ENCODE peak calls at places on chromosomes 3 and 15, in seven cellular contexts. S, N, G, P, O, V and T are unnamed samples.

GRCh38 chr15:32716960-32717289 is 879 bp upstream of the GREM1 start:
- DNase-seq in O (no peak), V (no peak), N (no peak), P (no peak), G (peak), S (no peak), T (no peak)

GRCh38 chr3:162295323-162295983 is 798.8 kb downstream of the OTOL1 start:
- DNase-seq in G (no peak), O (no peak), N (peak), V (peak), S (peak), P (peak), T (no peak)

GRCh38 chr15:70493787-70494514 is 269.4 kb downstream of the UACA start:
- DNase-seq in S (no peak), O (no peak), N (peak), V (peak), P (no peak), G (no peak), T (no peak)

GRCh38 chr3:102400766-102401165 is 34.0 kb upstream of the ZPLD1 start:
- DNase-seq in O (no peak), G (no peak), P (no peak), S (no peak), V (peak), N (peak), T (no peak)

GRCh38 chr3:14761121-14761672 is 57.6 kb upstream of the FGD5 start:
- DNase-seq in V (no peak), G (no peak), S (no peak), O (peak), N (no peak), P (peak), T (no peak)

GRCh38 chr3:152204218-152204617 is 64.5 kb upstream of the MBNL1 start:
- DNase-seq in P (no peak), G (no peak), V (no peak), S (no peak), N (no peak), O (no peak), T (no peak)

GRCh38 chr3:142027295-142027694 is 122.0 kb downstream of the TFDP2 start:
- DNase-seq in S (no peak), N (no peak), V (peak), O (no peak), G (no peak), P (peak), T (no peak)

GRCh38 chr3:188664795-188665194 is 507.0 kb upstream of the TPRG1 start:
- DNase-seq in V (no peak), O (no peak), G (no peak), P (peak), S (peak), N (no peak), T (no peak)

DNA sequence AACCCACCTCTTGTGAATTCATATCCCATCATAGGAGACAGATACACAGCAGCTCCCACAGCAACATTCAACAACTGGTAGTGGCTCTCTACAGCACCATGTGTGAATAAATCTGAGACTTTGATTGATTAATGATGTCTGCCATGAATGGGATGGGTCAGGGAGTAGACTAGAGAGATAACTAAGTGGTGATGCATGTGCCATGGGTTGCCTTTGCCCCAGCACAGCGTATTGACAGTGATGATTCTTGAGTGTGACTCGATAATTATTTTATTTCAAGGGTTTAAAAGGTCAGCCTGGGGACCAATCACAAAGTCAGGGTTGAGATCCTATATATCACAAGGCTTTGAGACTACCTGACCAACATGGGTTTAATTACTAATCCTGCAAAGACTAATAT is 295.9 kb downstream of the PTPRG start:
- DNase-seq in S (no peak), V (no peak), N (no peak), O (no peak), P (no peak), G (no peak), T (no peak)
- H4K8ac ChIP-seq in S (no peak), V (no peak), N (no peak), O (no peak), P (no peak), G (no peak), T (no peak)

DNA sequence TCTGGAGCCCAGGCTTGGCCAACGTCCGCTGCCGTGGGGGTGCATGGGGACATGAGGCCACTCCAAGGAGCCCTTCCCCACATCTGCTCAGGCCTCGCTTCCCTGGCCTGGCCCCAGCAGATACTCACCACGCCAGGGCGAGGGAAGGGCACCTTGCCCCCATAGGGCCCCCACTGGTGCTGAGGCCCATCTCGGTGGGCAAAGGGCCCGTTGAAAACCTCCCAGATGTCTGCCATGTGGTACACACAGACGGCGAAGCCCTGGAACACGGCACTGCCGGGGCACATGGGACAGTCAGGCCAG is 4.7 kb downstream of the SEMA3G start:
- DNase-seq in S (no peak), P (no peak), O (no peak), N (no peak), G (no peak), V (no peak), T (no peak)
- H3K4ac ChIP-seq in S (no peak), P (no peak), O (no peak), N (no peak), G (no peak), V (no peak), T (no peak)

DNA sequence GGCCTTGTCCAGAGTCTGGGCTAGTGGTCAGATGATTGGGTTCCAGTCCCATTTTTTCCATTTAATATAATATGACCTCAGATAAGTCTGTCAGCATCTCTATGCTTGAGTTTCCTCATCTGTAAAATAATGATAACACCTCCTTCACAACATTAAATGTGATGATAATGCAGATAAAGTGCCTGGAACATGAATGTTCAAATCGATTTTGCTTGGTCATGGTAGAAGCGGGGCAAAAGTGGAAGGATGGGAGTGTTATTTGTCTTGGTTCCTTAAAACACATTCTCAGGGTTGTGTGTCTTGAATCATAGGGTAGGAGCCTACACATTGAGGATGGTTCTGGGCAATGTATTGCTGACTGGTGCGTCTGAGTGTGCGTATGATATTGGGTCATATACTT is 16.9 kb downstream of the ARIH2 start:
- DNase-seq in P (no peak), G (no peak), V (no peak), N (no peak), O (no peak), S (no peak), T (no peak)
- H4K8ac ChIP-seq in P (no peak), G (no peak), V (no peak), N (no peak), O (peak), S (no peak), T (no peak)

DNA sequence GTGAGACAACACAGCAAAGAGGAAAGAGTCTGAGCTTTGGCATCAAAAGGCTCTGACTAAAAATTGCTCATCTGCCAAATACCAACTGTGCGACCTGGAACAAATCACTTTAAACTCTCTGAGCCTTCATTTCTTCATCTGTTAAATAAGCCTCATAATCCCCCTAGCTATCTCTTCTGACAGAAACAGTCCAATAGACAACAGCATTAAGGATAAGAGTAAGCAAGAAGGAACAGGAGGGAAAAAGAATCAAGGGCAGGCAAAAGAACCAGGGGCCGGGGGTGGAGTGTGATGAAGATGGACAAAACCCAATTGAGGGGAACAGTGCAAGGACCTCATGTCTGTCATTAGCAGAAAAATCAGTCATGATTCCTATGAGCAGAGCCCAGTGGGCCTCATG is 79.4 kb upstream of the SETMAR start:
- DNase-seq in G (no peak), P (no peak), N (no peak), S (no peak), V (no peak), O (no peak), T (no peak)
- H3K4ac ChIP-seq in G (no peak), P (no peak), N (no peak), S (no peak), V (no peak), O (no peak), T (no peak)

GRCh38 chr3:144032531-144033234 is 61.1 kb downstream of the DIPK2A start:
- DNase-seq in N (no peak), O (no peak), G (no peak), V (no peak), P (no peak), S (no peak), T (no peak)
- H4K8ac ChIP-seq in N (no peak), O (no peak), G (no peak), V (no peak), P (no peak), S (no peak), T (no peak)

GRCh38 chr15:87538327-87538834 is 718.2 kb downstream of the NTRK3 start:
- DNase-seq in P (no peak), G (no peak), N (no peak), S (no peak), V (no peak), O (no peak), T (no peak)
- H3K4ac ChIP-seq in P (no peak), G (no peak), N (no peak), S (no peak), V (no peak), O (no peak), T (no peak)

GRCh38 chr3:48528043-48528442 is 24.1 kb upstream of the SHISA5 start:
- DNase-seq in O (no peak), N (no peak), V (no peak), P (no peak), S (no peak), G (no peak), T (no peak)

GRCh38 chr3:48519244-48519643 is 15.3 kb upstream of the SHISA5 start:
- DNase-seq in V (no peak), N (no peak), S (no peak), O (no peak), P (no peak), G (no peak), T (no peak)

GRCh38 chr3:48528754-48529153 is 24.8 kb upstream of the SHISA5 start:
- DNase-seq in P (no peak), N (no peak), G (no peak), O (no peak), V (no peak), S (no peak), T (no peak)

GRCh38 chr3:48521635-48522034 is 17.7 kb upstream of the SHISA5 start:
- DNase-seq in N (no peak), P (no peak), S (no peak), O (no peak), G (no peak), V (no peak), T (no peak)

GRCh38 chr3:48524970-48525369 is 21.0 kb upstream of the SHISA5 start:
- DNase-seq in P (no peak), V (no peak), O (no peak), N (no peak), S (no peak), G (no peak), T (no peak)
- H4K8ac ChIP-seq in P (no peak), V (no peak), O (no peak), N (no peak), S (no peak), G (no peak), T (no peak)